ENCODE peak calls at places on chromosomes 5 and 9, in five cellular contexts. One of them, this sample, is unnamed.

GRCh38 chr9:84145031-84145430 is 164.4 kb downstream of the RMI1 start:
- DNase-seq in H1: no peak
- DNase-seq in endothelial cell of umbilical vein: no peak
- DNase-seq in caudate nucleus: no peak
- DNase-seq in Panc1: no peak
- DNase-seq in this sample: no peak

GRCh38 chr9:79642671-79643070 is 70.9 kb downstream of the TLE4 start:
- DNase-seq in endothelial cell of umbilical vein: no peak
- DNase-seq in H1: no peak
- DNase-seq in caudate nucleus: no peak
- DNase-seq in Panc1: no peak
- DNase-seq in this sample: no peak

GRCh38 chr5:139749242-139749641 is 46.4 kb upstream of the PSD2 start:
- DNase-seq in H1: no peak
- DNase-seq in endothelial cell of umbilical vein: no peak
- DNase-seq in Panc1: no peak
- DNase-seq in caudate nucleus: no peak
- DNase-seq in this sample: no peak

GRCh38 chr9:2012347-2012746 is 2.8 kb upstream of the SMARCA2 start:
- DNase-seq in H1: no peak
- DNase-seq in caudate nucleus: no peak
- DNase-seq in Panc1: no peak
- DNase-seq in endothelial cell of umbilical vein: no peak
- DNase-seq in this sample: no peak

GRCh38 chr5:134055015-134055414 is 50.2 kb upstream of the VDAC1 start:
- DNase-seq in endothelial cell of umbilical vein: no peak
- DNase-seq in H1: no peak
- DNase-seq in Panc1: no peak
- DNase-seq in caudate nucleus: no peak
- DNase-seq in this sample: no peak

GRCh38 chr5:132203464-132203818 is 24.2 kb downstream of the P4HA2 start:
- DNase-seq in caudate nucleus: no peak
- DNase-seq in H1: no peak
- DNase-seq in endothelial cell of umbilical vein: no peak
- DNase-seq in Panc1: no peak
- DNase-seq in this sample: no peak

GRCh38 chr9:125393426-125393825 is 131.8 kb downstream of the GAPVD1 start:
- DNase-seq in endothelial cell of umbilical vein: no peak
- DNase-seq in Panc1: no peak
- DNase-seq in H1: no peak
- DNase-seq in caudate nucleus: no peak
- DNase-seq in this sample: no peak

GRCh38 chr5:123035950-123036390 is 555 bp downstream of the PPIC start:
- DNase-seq in caudate nucleus: peak
- DNase-seq in endothelial cell of umbilical vein: peak
- DNase-seq in H1: peak
- DNase-seq in Panc1: no peak
- DNase-seq in this sample: peak

GRCh38 chr5:167378894-167379723 is 912.3 kb upstream of the WWC1 start:
- DNase-seq in endothelial cell of umbilical vein: no peak
- DNase-seq in caudate nucleus: no peak
- DNase-seq in H1: no peak
- DNase-seq in Panc1: no peak
- DNase-seq in this sample: no peak

GRCh38 chr5:169591636-169592035 is 8.1 kb downstream of the SPDL1 start:
- DNase-seq in caudate nucleus: no peak
- DNase-seq in H1: no peak
- DNase-seq in Panc1: no peak
- DNase-seq in endothelial cell of umbilical vein: no peak
- DNase-seq in this sample: no peak

GRCh38 chr5:40220260-40220659 is 459.5 kb upstream of the PTGER4 start:
- DNase-seq in H1: no peak
- DNase-seq in caudate nucleus: no peak
- DNase-seq in endothelial cell of umbilical vein: no peak
- DNase-seq in Panc1: no peak
- DNase-seq in this sample: no peak

GRCh38 chr5:117357886-117358285 is 783.3 kb upstream of the SEMA6A start:
- DNase-seq in endothelial cell of umbilical vein: no peak
- DNase-seq in Panc1: no peak
- DNase-seq in caudate nucleus: no peak
- DNase-seq in H1: no peak
- DNase-seq in this sample: no peak

GRCh38 chr5:115465416-115465815 is 79.2 kb downstream of the FEM1C start:
- DNase-seq in endothelial cell of umbilical vein: no peak
- DNase-seq in Panc1: no peak
- DNase-seq in caudate nucleus: no peak
- DNase-seq in H1: no peak
- DNase-seq in this sample: no peak

GRCh38 chr5:126492939-126493338 is 69.7 kb downstream of the GRAMD2B start:
- DNase-seq in caudate nucleus: no peak
- DNase-seq in Panc1: no peak
- DNase-seq in H1: no peak
- DNase-seq in endothelial cell of umbilical vein: no peak
- DNase-seq in this sample: no peak

GRCh38 chr9:93071464-93071863 is 13.0 kb downstream of the SUSD3 start:
- DNase-seq in caudate nucleus: no peak
- DNase-seq in H1: peak
- DNase-seq in Panc1: no peak
- DNase-seq in endothelial cell of umbilical vein: peak
- DNase-seq in this sample: no peak

GRCh38 chr9:4417578-4418325 is 72.5 kb upstream of the SLC1A1 start:
- DNase-seq in caudate nucleus: no peak
- DNase-seq in Panc1: no peak
- DNase-seq in H1: no peak
- DNase-seq in endothelial cell of umbilical vein: peak
- DNase-seq in this sample: no peak

GRCh38 chr9:79734989-79735779 is 163.4 kb downstream of the TLE4 start:
- DNase-seq in endothelial cell of umbilical vein: no peak
- DNase-seq in caudate nucleus: no peak
- DNase-seq in Panc1: no peak
- DNase-seq in H1: no peak
- DNase-seq in this sample: no peak

GRCh38 chr9:489198-490197 is 274.8 kb downstream of the DOCK8 start:
- DNase-seq in Panc1: no peak
- DNase-seq in H1: no peak
- DNase-seq in caudate nucleus: no peak
- DNase-seq in endothelial cell of umbilical vein: peak
- DNase-seq in this sample: no peak

GRCh38 chr9:34405719-34406118 is 29.0 kb upstream of the MYORG start:
- DNase-seq in H1: no peak
- DNase-seq in endothelial cell of umbilical vein: no peak
- DNase-seq in Panc1: no peak
- DNase-seq in caudate nucleus: peak
- DNase-seq in this sample: no peak

GRCh38 chr5:179344301-179345178 is 721 bp downstream of the ADAMTS2 start:
- DNase-seq in H1: peak
- DNase-seq in Panc1: no peak
- DNase-seq in caudate nucleus: no peak
- DNase-seq in endothelial cell of umbilical vein: no peak
- DNase-seq in this sample: no peak

GRCh38 chr5:86646671-86647070 is 28.9 kb downstream of the COX7C start:
- DNase-seq in endothelial cell of umbilical vein: no peak
- DNase-seq in H1: no peak
- DNase-seq in Panc1: no peak
- DNase-seq in caudate nucleus: no peak
- DNase-seq in this sample: no peak

GRCh38 chr5:147849226-147849625 is 17.8 kb upstream of the SPINK1 start:
- DNase-seq in H1: no peak
- DNase-seq in Panc1: no peak
- DNase-seq in endothelial cell of umbilical vein: no peak
- DNase-seq in caudate nucleus: no peak
- DNase-seq in this sample: no peak

GRCh38 chr5:154331924-154332323 is 113.9 kb upstream of the SAP30L start:
- DNase-seq in endothelial cell of umbilical vein: no peak
- DNase-seq in H1: no peak
- DNase-seq in Panc1: no peak
- DNase-seq in caudate nucleus: no peak
- DNase-seq in this sample: no peak

GRCh38 chr9:135883410-135884089 is 23.8 kb downstream of the CAMSAP1 start:
- DNase-seq in Panc1: no peak
- DNase-seq in H1: no peak
- DNase-seq in endothelial cell of umbilical vein: no peak
- DNase-seq in caudate nucleus: peak
- DNase-seq in this sample: no peak

GRCh38 chr9:131419029-131419614 is 25.2 kb downstream of the PRRC2B start:
- DNase-seq in caudate nucleus: no peak
- DNase-seq in endothelial cell of umbilical vein: no peak
- DNase-seq in Panc1: no peak
- DNase-seq in H1: no peak
- DNase-seq in this sample: no peak

GRCh38 chr9:22097712-22098111 is 88.6 kb upstream of the CDKN2B start:
- DNase-seq in endothelial cell of umbilical vein: no peak
- DNase-seq in Panc1: no peak
- DNase-seq in caudate nucleus: no peak
- DNase-seq in H1: no peak
- DNase-seq in this sample: no peak

GRCh38 chr5:56152437-56152836 is 80.7 kb downstream of the ANKRD55 start:
- DNase-seq in endothelial cell of umbilical vein: peak
- DNase-seq in H1: no peak
- DNase-seq in Panc1: no peak
- DNase-seq in caudate nucleus: no peak
- DNase-seq in this sample: no peak

GRCh38 chr5:137333461-137333860 is 165.7 kb downstream of the SPOCK1 start:
- DNase-seq in Panc1: no peak
- DNase-seq in H1: no peak
- DNase-seq in caudate nucleus: no peak
- DNase-seq in endothelial cell of umbilical vein: no peak
- DNase-seq in this sample: no peak

GRCh38 chr9:91727316-91727861 is 222.6 kb downstream of the ROR2 start:
- DNase-seq in endothelial cell of umbilical vein: peak
- DNase-seq in caudate nucleus: no peak
- DNase-seq in H1: peak
- DNase-seq in Panc1: peak
- DNase-seq in this sample: no peak

GRCh38 chr5:163338-163620 is 28.0 kb upstream of the LRRC14B start:
- DNase-seq in Panc1: no peak
- DNase-seq in endothelial cell of umbilical vein: no peak
- DNase-seq in H1: no peak
- DNase-seq in caudate nucleus: no peak
- DNase-seq in this sample: no peak

GRCh38 chr9:114900937-114901802 is 29.2 kb downstream of the TNFSF8 start:
- DNase-seq in Panc1: no peak
- DNase-seq in caudate nucleus: no peak
- DNase-seq in H1: no peak
- DNase-seq in endothelial cell of umbilical vein: peak
- DNase-seq in this sample: no peak

GRCh38 chr5:133244242-133244641 is 192.4 kb downstream of the HSPA4 start:
- DNase-seq in caudate nucleus: no peak
- DNase-seq in H1: no peak
- DNase-seq in Panc1: no peak
- DNase-seq in endothelial cell of umbilical vein: no peak
- DNase-seq in this sample: no peak

GRCh38 chr9:79671558-79671957 is 99.8 kb downstream of the TLE4 start:
- DNase-seq in endothelial cell of umbilical vein: no peak
- DNase-seq in caudate nucleus: no peak
- DNase-seq in Panc1: no peak
- DNase-seq in H1: no peak
- DNase-seq in this sample: no peak

GRCh38 chr9:110797611-110798010 is 129.0 kb downstream of the MUSK start:
- DNase-seq in caudate nucleus: no peak
- DNase-seq in H1: no peak
- DNase-seq in endothelial cell of umbilical vein: peak
- DNase-seq in Panc1: peak
- DNase-seq in this sample: no peak

GRCh38 chr9:33856247-33856646 is 39.3 kb downstream of the UBE2R2 start:
- DNase-seq in endothelial cell of umbilical vein: no peak
- DNase-seq in H1: no peak
- DNase-seq in caudate nucleus: no peak
- DNase-seq in Panc1: no peak
- DNase-seq in this sample: no peak

GRCh38 chr5:151298063-151298462 is 5.5 kb downstream of the SLC36A3 start:
- DNase-seq in H1: no peak
- DNase-seq in Panc1: peak
- DNase-seq in endothelial cell of umbilical vein: peak
- DNase-seq in caudate nucleus: no peak
- DNase-seq in this sample: no peak

GRCh38 chr9:107175039-107175438 is 108.0 kb upstream of the RAD23B start:
- DNase-seq in caudate nucleus: no peak
- DNase-seq in endothelial cell of umbilical vein: no peak
- DNase-seq in Panc1: no peak
- DNase-seq in H1: no peak
- DNase-seq in this sample: no peak

GRCh38 chr5:178143246-178143645 is 10.4 kb downstream of the NHP2 start:
- DNase-seq in caudate nucleus: no peak
- DNase-seq in endothelial cell of umbilical vein: no peak
- DNase-seq in Panc1: no peak
- DNase-seq in H1: no peak
- DNase-seq in this sample: no peak

GRCh38 chr9:534886-535285 is 306.6 kb upstream of the DMRT1 start:
- DNase-seq in H1: no peak
- DNase-seq in endothelial cell of umbilical vein: no peak
- DNase-seq in caudate nucleus: peak
- DNase-seq in Panc1: no peak
- DNase-seq in this sample: peak

GRCh38 chr5:53342261-53342660 is 138.2 kb upstream of the FST start:
- DNase-seq in endothelial cell of umbilical vein: no peak
- DNase-seq in caudate nucleus: no peak
- DNase-seq in Panc1: no peak
- DNase-seq in H1: no peak
- DNase-seq in this sample: no peak
- H3K27ac ChIP-seq in endothelial cell of umbilical vein: no peak
- H3K27ac ChIP-seq in caudate nucleus: no peak
- H3K27ac ChIP-seq in Panc1: no peak
- H3K27ac ChIP-seq in H1: no peak
- H3K27ac ChIP-seq in this sample: no peak

GRCh38 chr9:95071450-95071849 is 246.1 kb downstream of the FANCC start:
- DNase-seq in caudate nucleus: no peak
- DNase-seq in Panc1: no peak
- DNase-seq in endothelial cell of umbilical vein: no peak
- DNase-seq in H1: no peak
- DNase-seq in this sample: no peak
- H3K27ac ChIP-seq in caudate nucleus: peak
- H3K27ac ChIP-seq in Panc1: no peak
- H3K27ac ChIP-seq in endothelial cell of umbilical vein: no peak
- H3K27ac ChIP-seq in H1: no peak
- H3K27ac ChIP-seq in this sample: peak

DNA sequence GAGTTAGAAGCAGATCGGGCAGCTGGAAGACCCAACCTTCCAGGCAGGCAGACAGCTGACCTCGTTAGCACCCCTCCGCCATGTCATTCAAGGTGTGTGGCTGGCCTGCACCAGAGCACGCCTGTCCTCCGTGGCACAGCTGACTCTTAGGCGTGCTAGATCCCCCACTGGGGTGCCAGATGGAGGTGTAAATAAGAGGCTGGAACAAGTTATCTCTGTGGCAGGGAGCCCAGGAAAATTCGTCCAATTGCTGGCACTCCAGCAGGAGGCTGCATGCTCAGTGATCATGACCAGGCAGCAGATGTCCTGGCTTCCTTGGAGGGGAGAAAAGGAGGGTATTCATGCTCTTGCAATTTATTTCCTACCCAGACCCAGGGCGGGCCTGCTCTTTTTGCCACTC is 7.8 kb upstream of the ALDOB start:
- DNase-seq in caudate nucleus: no peak
- DNase-seq in H1: no peak
- DNase-seq in Panc1: no peak
- DNase-seq in endothelial cell of umbilical vein: no peak
- DNase-seq in this sample: peak
- H3K27ac ChIP-seq in caudate nucleus: no peak
- H3K27ac ChIP-seq in H1: no peak
- H3K27ac ChIP-seq in Panc1: no peak
- H3K27ac ChIP-seq in endothelial cell of umbilical vein: no peak
- H3K27ac ChIP-seq in this sample: no peak

GRCh38 chr9:36416870-36417269 is 16.8 kb upstream of the RNF38 start:
- DNase-seq in endothelial cell of umbilical vein: no peak
- DNase-seq in caudate nucleus: no peak
- DNase-seq in H1: no peak
- DNase-seq in Panc1: no peak
- DNase-seq in this sample: no peak
- H3K27ac ChIP-seq in endothelial cell of umbilical vein: no peak
- H3K27ac ChIP-seq in caudate nucleus: no peak
- H3K27ac ChIP-seq in H1: no peak
- H3K27ac ChIP-seq in Panc1: no peak
- H3K27ac ChIP-seq in this sample: no peak